ENCODE peak calls at places on chromosomes 7 and 10, in five cellular contexts. H, N, O, W and E are unnamed samples.
A peak's percentile ranks its signal among the peaks of the same experiment; 100 is the strongest.

GRCh38 chr7:52355059-52355458 is 680.4 kb upstream of the POM121L12 start:
- DNase-seq in H (no peak), N (no peak), O (no peak), W (no peak), E (no peak)

GRCh38 chr7:131502810-131503545 is 53.5 kb downstream of the PODXL start:
- DNase-seq in H (peak; percentile 28), N (peak; percentile 81), O (peak; percentile 75), W (no peak), E (peak; percentile 49)

GRCh38 chr10:89207801-89208551 is 859 bp upstream of the CH25H start:
- DNase-seq in H (no peak), N (no peak), O (peak; percentile 68), W (no peak), E (no peak)

GRCh38 chr10:132497788-132498561 is 39.6 kb upstream of the INPP5A start:
- DNase-seq in H (no peak), N (no peak), O (no peak), W (no peak), E (no peak)

GRCh38 chr10:101001225-101002035 is 1.8 kb downstream of the LZTS2 start:
- DNase-seq in H (no peak), N (no peak), O (peak; percentile 68), W (no peak), E (peak; percentile 95)

GRCh38 chr7:123191132-123191531 is 8.6 kb downstream of the SLC13A1 start:
- DNase-seq in H (no peak), N (peak; percentile 68), O (no peak), W (no peak), E (no peak)

GRCh38 chr7:110454713-110455112 is 636.2 kb upstream of the LRRN3 start:
- DNase-seq in H (no peak), N (no peak), O (no peak), W (no peak), E (no peak)

GRCh38 chr7:44112231-44112996 is 8.3 kb downstream of the AEBP1 start:
- DNase-seq in H (peak; percentile 83), N (no peak), O (peak; percentile 50), W (no peak), E (no peak)

GRCh38 chr10:5659702-5660528 is 6.5 kb downstream of the ASB13 start:
- DNase-seq in H (no peak), N (peak; percentile 96), O (no peak), W (no peak), E (peak; percentile 79)

GRCh38 chr10:97781541-97782331 is 9.9 kb upstream of the SFRP5 start:
- DNase-seq in H (no peak), N (no peak), O (peak; percentile 57), W (no peak), E (no peak)

GRCh38 chr10:102615361-102615760 is 28.9 kb upstream of the TRIM8 start:
- DNase-seq in H (peak; percentile 70), N (no peak), O (peak; percentile 70), W (no peak), E (no peak)

GRCh38 chr7:92809397-92810241 is 26.8 kb downstream of the CDK6 start:
- DNase-seq in H (peak; percentile 61), N (peak; percentile 90), O (no peak), W (peak; percentile 92), E (peak; percentile 97)

GRCh38 chr7:46215987-46216567 is 295.0 kb upstream of the IGFBP3 start:
- DNase-seq in H (no peak), N (peak; percentile 97), O (no peak), W (no peak), E (no peak)

GRCh38 chr7:73833251-73833919 is 2.6 kb downstream of the CLDN4 start:
- DNase-seq in H (peak; percentile 50), N (peak; percentile 57), O (no peak), W (no peak), E (no peak)

GRCh38 chr7:153034791-153035190 is 275.2 kb downstream of the ACTR3B start:
- DNase-seq in H (no peak), N (no peak), O (no peak), W (no peak), E (no peak)

GRCh38 chr10:44249490-44249889 is 135.4 kb downstream of the CXCL12 start:
- DNase-seq in H (no peak), N (no peak), O (no peak), W (no peak), E (no peak)

GRCh38 chr7:31640329-31640728 is 46.7 kb upstream of the PPP1R17 start:
- DNase-seq in H (no peak), N (no peak), O (no peak), W (no peak), E (no peak)

GRCh38 chr10:693506-693905 is 4.0 kb upstream of the DIP2C start:
- DNase-seq in H (no peak), N (no peak), O (no peak), W (no peak), E (peak; percentile 49)

GRCh38 chr7:129829677-129830631 is 122.8 kb downstream of the UBE2H start:
- DNase-seq in H (peak; percentile 76), N (peak; percentile 62), O (peak; percentile 42), W (no peak), E (peak; percentile 81)

GRCh38 chr10:77637986-77638765 is 568 bp upstream of the KCNMA1 start:
- DNase-seq in H (no peak), N (no peak), O (peak; percentile 86), W (no peak), E (peak; percentile 53)

GRCh38 chr10:72039377-72039776 is 49.0 kb downstream of the SPOCK2 start:
- DNase-seq in H (no peak), N (no peak), O (no peak), W (no peak), E (no peak)

GRCh38 chr7:23184709-23185354 is 3.0 kb downstream of the NUP42 start:
- DNase-seq in H (peak; percentile 20), N (peak; percentile 49), O (peak; percentile 63), W (peak; percentile 17), E (peak; percentile 51)

GRCh38 chr10:61744469-61744868 is 81.7 kb downstream of the CABCOCO1 start:
- DNase-seq in H (peak; percentile 46), N (no peak), O (no peak), W (no peak), E (no peak)

GRCh38 chr10:17599089-17599488 is 18.1 kb downstream of the HACD1 start:
- DNase-seq in H (peak; percentile 19), N (no peak), O (peak; percentile 13), W (no peak), E (peak; percentile 55)

GRCh38 chr7:86243171-86243570 is 400.5 kb upstream of the GRM3 start:
- DNase-seq in H (no peak), N (no peak), O (no peak), W (no peak), E (no peak)

GRCh38 chr10:78771215-78771614 is 297.6 kb upstream of the ZMIZ1 start:
- DNase-seq in H (no peak), N (no peak), O (no peak), W (no peak), E (no peak)

GRCh38 chr10:78769526-78769925 is 299.2 kb upstream of the ZMIZ1 start:
- DNase-seq in H (no peak), N (no peak), O (no peak), W (no peak), E (no peak)

GRCh38 chr10:78768041-78768569 is 300.7 kb upstream of the ZMIZ1 start:
- DNase-seq in H (no peak), N (no peak), O (no peak), W (no peak), E (no peak)

GRCh38 chr10:78770167-78771090 is 298.3 kb upstream of the ZMIZ1 start:
- DNase-seq in H (no peak), N (no peak), O (no peak), W (no peak), E (no peak)

GRCh38 chr10:78768882-78769281 is 299.9 kb upstream of the ZMIZ1 start:
- DNase-seq in H (no peak), N (no peak), O (no peak), W (no peak), E (no peak)
- TF ChIP-seq MXI1 in H (no peak), N (no peak), O (no peak), W (no peak), E (no peak)

DNA sequence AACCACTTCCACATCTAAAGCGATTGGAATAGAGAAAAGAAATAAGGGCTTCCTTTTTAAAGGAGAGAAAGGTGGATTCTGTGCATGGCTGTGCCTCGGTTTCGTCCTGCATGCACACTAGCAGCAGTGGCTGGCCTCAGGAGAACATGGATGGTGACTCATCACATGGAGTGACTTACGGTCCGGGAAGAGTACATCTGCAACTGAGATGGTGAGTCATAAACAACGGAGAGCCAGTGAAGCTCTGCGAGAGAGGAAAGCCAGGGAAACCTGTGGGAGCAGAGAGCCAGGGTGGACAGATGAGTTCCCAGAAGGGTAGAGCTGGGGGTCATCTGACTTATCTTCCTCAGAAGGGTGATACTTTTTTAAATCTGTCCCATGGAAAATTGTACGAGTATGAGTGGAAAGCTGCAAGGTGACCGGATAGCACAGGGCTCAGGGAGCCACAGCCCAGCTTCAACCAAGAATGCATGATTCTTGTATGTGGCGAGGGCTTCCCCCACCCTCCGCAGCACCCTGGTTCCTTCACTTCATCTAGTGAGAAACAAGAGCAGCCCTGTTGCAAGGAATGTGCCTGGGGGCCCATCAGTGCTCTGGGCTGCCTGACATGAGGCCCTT is 259.1 kb downstream of the KLF6 start:
- DNase-seq in H (peak; percentile 41), N (peak; percentile 13), O (no peak), W (no peak), E (peak; percentile 99)
- TF ChIP-seq MXI1 in H (no peak), N (no peak), O (no peak), W (no peak), E (no peak)

DNA sequence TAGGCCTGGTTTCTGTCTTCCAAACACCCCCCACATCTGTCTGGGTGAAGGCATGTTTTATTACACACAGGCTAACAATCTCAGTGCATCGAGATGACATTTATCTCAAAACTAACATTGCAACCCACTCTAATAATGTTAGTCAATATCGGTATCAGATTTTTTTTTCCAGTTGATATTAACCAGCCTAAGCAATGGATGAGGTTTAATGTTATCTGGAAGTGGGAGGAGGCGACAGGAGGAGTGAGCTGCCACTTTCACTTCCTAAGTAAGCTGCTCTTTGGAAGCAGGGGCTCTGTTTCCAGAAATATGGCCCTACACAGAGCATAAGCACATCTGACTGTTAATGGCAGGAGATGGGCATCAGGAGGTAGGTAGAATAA is 5.2 kb downstream of the NOD1 start:
- DNase-seq in H (no peak), N (no peak), O (no peak), W (no peak), E (no peak)
- TF ChIP-seq MXI1 in H (no peak), N (no peak), O (no peak), W (no peak), E (no peak)

DNA sequence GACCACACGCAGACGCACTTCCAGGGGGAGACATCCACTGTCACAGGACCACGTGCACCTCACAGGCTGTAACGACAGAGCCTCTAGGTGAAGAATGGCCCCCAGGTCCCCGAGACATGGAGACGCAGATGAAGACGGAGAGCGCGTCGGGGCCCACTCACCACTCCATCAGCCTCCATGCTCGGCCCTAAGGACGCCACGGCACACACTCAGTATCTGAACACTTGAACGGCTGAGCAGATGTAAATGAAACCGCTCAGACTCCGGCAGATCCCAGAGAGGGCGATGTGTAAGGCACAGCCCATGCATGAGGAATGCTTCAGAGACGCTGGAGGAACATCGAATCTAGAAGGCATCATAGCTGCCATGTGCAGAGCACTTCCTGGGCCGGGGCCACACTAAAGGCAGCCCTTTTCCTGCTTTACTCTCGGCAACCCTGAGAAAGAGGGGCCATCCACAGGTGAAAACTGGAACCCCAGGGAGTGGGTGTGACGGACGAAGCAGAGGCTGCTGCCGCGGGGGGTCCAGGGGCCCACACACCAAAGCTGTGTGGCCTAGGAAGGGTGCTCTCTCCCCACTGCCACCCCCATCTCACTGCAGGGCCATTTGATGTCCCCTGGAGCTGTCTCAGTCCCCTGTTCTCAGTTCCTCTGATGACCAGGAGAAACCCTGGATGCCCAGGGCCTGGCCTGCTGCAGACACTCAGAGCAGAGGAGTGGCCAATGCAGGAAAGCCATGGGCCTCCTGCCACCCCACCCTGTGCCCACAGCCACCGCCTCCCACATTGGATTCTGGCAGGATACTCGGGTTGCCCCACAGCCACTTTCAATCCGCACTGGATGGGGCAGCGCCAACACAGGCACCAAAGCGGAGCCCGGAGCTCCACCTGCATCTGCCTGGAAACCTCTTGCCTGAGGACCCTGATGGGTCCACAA is 253.8 kb downstream of the MAD1L1 start:
- DNase-seq in H (no peak), N (no peak), O (no peak), W (no peak), E (no peak)
- TF ChIP-seq MXI1 in H (no peak), N (no peak), O (no peak), W (no peak), E (no peak)